ENCODE peak calls at places on chromosomes 1 and 21, in ten cellular contexts. P is MG63; W is kidney; A is OCI-LY7; K is adrenal gland; H is left ventricle myocardium inferior; R is stomach; J is IMR-90; B is tibial artery; G is CD4-positive, CD25-positive, alpha-beta regulatory T cell. T is an unnamed sample. For H3K9me3, the result is how much of the 10 kb centered on the place peaks cover.

GRCh38 chr21:35996217-35996616 is 64.1 kb downstream of the SETD4 start:
- DNase-seq in G (no peak), W (no peak), B (no peak), A (no peak), J (no peak), K (no peak), R (no peak), P (no peak), H (no peak), T (no peak)

GRCh38 chr1:218079820-218080219 is 205.3 kb upstream of the RRP15 start:
- DNase-seq in P (no peak), J (no peak), A (no peak), H (no peak), K (no peak), W (no peak), B (no peak), R (no peak), G (no peak), T (no peak)

GRCh38 chr1:182806015-182806678 is 16.6 kb downstream of the NPL start:
- DNase-seq in H (no peak), P (no peak), W (no peak), J (no peak), K (no peak), G (no peak), A (peak), R (no peak), B (no peak), T (no peak)

GRCh38 chr1:24351247-24351646 is 32.1 kb downstream of the GRHL3 start:
- DNase-seq in R (no peak), G (no peak), P (no peak), W (peak), J (no peak), A (no peak), H (no peak), B (no peak), K (no peak), T (no peak)

GRCh38 chr1:223378754-223379153 is 14.5 kb upstream of the CCDC185 start:
- DNase-seq in J (no peak), P (no peak), H (no peak), A (no peak), R (no peak), G (no peak), K (no peak), W (no peak), B (no peak), T (no peak)

GRCh38 chr21:27572681-27573080 is 605.8 kb upstream of the ADAMTS5 start:
- DNase-seq in W (no peak), K (no peak), H (no peak), B (no peak), A (no peak), G (no peak), R (no peak), P (no peak), J (peak), T (no peak)

GRCh38 chr1:68358439-68358838 is 91.3 kb downstream of the RPE65 start:
- DNase-seq in G (no peak), A (peak), P (no peak), K (no peak), H (no peak), W (no peak), R (no peak), J (peak), B (no peak), T (no peak)

GRCh38 chr21:41596241-41596925 is 88.4 kb upstream of the TMPRSS2 start:
- DNase-seq in W (no peak), A (no peak), J (no peak), R (peak), P (no peak), B (no peak), G (no peak), K (no peak), H (no peak), T (no peak)

GRCh38 chr21:44024895-44025353 is 12.8 kb downstream of the TRAPPC10 start:
- DNase-seq in P (no peak), W (no peak), R (no peak), J (peak), A (no peak), H (peak), K (no peak), B (peak), G (no peak), T (peak)

GRCh38 chr1:207831517-207832327 is 79.2 kb downstream of the CD34 start:
- DNase-seq in G (no peak), B (peak), K (no peak), A (no peak), H (no peak), R (no peak), P (no peak), J (peak), W (no peak), T (no peak)

GRCh38 chr1:117049857-117050256 is 10.3 kb upstream of the TTF2 start:
- DNase-seq in B (no peak), G (no peak), R (no peak), W (no peak), A (no peak), H (no peak), P (no peak), J (no peak), K (no peak), T (no peak)

GRCh38 chr1:52037402-52037814 is 3.8 kb upstream of the KTI12 start:
- DNase-seq in B (no peak), J (peak), K (no peak), G (no peak), R (no peak), P (no peak), H (no peak), W (no peak), A (no peak), T (no peak)

GRCh38 chr1:184656221-184656620 is 98.4 kb downstream of the EDEM3 start:
- DNase-seq in P (no peak), G (no peak), B (no peak), H (no peak), J (no peak), W (no peak), K (no peak), A (no peak), R (no peak), T (no peak)

GRCh38 chr21:37915941-37916794 is at the start of gene KCNJ6:
- DNase-seq in G (no peak), R (peak), J (peak), K (peak), P (peak), A (no peak), H (no peak), W (no peak), B (no peak), T (peak)

GRCh38 chr1:170145691-170146676 is at the start of gene NTMT2:
- DNase-seq in B (no peak), R (no peak), K (peak), A (no peak), G (no peak), H (peak), W (no peak), J (peak), P (no peak), T (peak)

GRCh38 chr1:246281639-246282038 is 225.4 kb downstream of the SMYD3 start:
- DNase-seq in A (no peak), P (no peak), B (no peak), W (no peak), R (no peak), H (no peak), K (no peak), J (no peak), G (no peak), T (no peak)

GRCh38 chr1:235486321-235486720 is 17.9 kb downstream of the B3GALNT2 start:
- DNase-seq in K (no peak), J (peak), B (no peak), G (no peak), R (no peak), W (no peak), A (no peak), H (no peak), P (no peak), T (no peak)

GRCh38 chr1:66943361-66943969 is 18.7 kb downstream of the MIER1 start:
- DNase-seq in P (peak), K (no peak), H (no peak), W (no peak), G (no peak), A (no peak), J (no peak), B (no peak), R (no peak), T (no peak)

GRCh38 chr1:19651141-19651737 is 7.1 kb downstream of the NBL1 start:
- DNase-seq in G (no peak), A (peak), K (peak), B (peak), J (peak), R (peak), W (peak), H (peak), P (peak), T (peak)

GRCh38 chr1:57218487-57219079 is 205.3 kb downstream of the DAB1 start:
- DNase-seq in B (no peak), R (no peak), J (peak), W (no peak), A (no peak), P (no peak), K (no peak), H (no peak), G (no peak), T (no peak)

GRCh38 chr1:38297852-38298251 is 251.3 kb upstream of the POU3F1 start:
- DNase-seq in K (no peak), G (no peak), J (no peak), W (no peak), A (no peak), P (no peak), H (no peak), R (no peak), B (no peak), T (no peak)

GRCh38 chr1:109198043-109198695 is 15.5 kb upstream of the SARS1 start:
- DNase-seq in P (peak), K (peak), A (no peak), J (peak), W (no peak), R (no peak), B (peak), G (no peak), H (no peak), T (no peak)

GRCh38 chr21:25343774-25344545 is 263.3 kb downstream of the MRPL39 start:
- DNase-seq in J (no peak), W (no peak), R (no peak), B (no peak), A (no peak), K (no peak), H (no peak), G (no peak), P (no peak), T (no peak)
- H3K9me3 ChIP-seq in J (under half), W (under half), R (under half), B (under half), A (under half), K (under half), H (under half), G (under half), P (under half), T (under half)

GRCh38 chr1:163766537-163766936 is 444.8 kb downstream of the NUF2 start:
- DNase-seq in A (no peak), P (no peak), W (no peak), R (no peak), H (no peak), G (no peak), B (no peak), K (no peak), J (no peak), T (no peak)
- H3K9me3 ChIP-seq in A (under half), P (under half), W (under half), R (under half), H (under half), G (under half), B (under half), K (under half), J (under half), T (under half)

GRCh38 chr1:185969524-185969991 is 235.4 kb downstream of the HMCN1 start:
- DNase-seq in J (peak), R (no peak), B (no peak), P (no peak), W (no peak), H (no peak), K (no peak), A (no peak), G (no peak), T (no peak)

GRCh38 chr1:185971688-185972087 is 237.5 kb downstream of the HMCN1 start:
- DNase-seq in G (no peak), A (no peak), H (no peak), W (no peak), B (no peak), R (no peak), J (peak), P (no peak), K (no peak), T (no peak)

GRCh38 chr1:185973645-185974044 is 239.5 kb downstream of the HMCN1 start:
- DNase-seq in J (peak), A (no peak), P (peak), W (no peak), K (no peak), R (no peak), H (no peak), G (no peak), B (no peak), T (no peak)

GRCh38 chr1:185974367-185974766 is 240.2 kb downstream of the HMCN1 start:
- DNase-seq in K (no peak), W (no peak), G (no peak), B (no peak), A (no peak), J (no peak), H (no peak), P (no peak), R (no peak), T (no peak)

DNA sequence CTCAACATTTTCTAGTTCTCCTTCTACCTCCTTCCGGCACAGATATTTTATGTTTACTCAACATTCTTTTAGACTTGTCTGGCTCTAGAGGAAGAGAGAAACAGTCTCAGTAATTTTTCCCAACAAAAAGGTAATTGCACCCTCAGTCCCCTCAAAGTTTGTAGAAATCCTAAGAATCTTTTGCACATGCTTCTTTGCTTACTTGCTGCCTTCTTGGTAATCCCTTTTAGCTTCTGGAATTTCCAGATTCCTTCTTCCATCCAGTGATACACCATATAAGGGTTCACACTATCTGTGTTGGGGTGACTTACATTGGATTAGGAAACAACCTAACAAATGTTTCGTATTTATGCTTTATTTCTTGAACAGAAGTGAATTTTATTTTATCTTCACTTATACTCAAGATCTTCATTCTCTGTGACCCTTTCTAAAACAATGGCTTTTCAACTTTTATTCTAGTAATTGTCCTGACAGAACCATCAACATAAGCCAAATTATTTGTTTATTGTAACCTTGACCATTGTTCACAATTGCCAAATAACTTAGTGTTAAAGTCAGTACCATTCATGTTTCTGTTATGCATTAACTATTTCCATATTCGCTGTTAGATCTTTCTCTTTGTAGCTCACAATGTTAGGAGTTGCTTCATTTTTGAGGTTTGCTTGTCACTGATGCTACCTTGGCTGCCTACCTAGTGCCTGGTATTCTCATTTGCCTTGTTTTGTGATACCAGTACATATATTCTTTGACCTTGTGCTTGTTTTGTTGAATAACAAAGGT is 238.1 kb downstream of the HMCN1 start:
- DNase-seq in B (no peak), G (no peak), H (no peak), W (no peak), R (no peak), P (no peak), K (no peak), A (no peak), J (peak), T (no peak)
- H3K9me3 ChIP-seq in B (under half), G (under half), H (under half), W (under half), R (under half), P (under half), K (under half), A (under half), J (under half), T (under half)

GRCh38 chr1:4796161-4796998 is 142.0 kb downstream of the AJAP1 start:
- DNase-seq in P (no peak), K (no peak), R (no peak), B (no peak), H (no peak), G (no peak), W (no peak), A (peak), J (no peak), T (no peak)
- H3K9me3 ChIP-seq in P (under half), K (under half), R (under half), B (under half), H (under half), G (under half), W (under half), A (under half), J (under half), T (under half)

DNA sequence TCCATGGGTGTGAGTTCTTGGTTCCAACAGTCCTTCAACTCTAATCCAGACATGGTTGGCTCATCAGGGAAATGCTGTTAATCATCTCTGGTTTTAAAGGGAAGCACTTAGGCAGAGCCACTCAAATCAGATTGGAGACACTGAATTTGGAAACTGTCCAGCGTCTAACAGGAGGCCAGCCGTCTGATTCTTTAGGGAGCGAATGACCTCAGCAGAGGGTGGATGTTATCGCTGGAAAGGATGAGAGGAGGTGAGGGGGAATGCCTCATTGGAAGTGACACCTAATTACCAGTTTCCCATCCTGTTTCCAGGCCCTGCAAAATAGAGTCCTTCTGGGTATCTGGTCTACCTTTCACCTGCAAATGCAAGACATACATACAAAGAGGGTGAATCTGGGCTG is 22.8 kb upstream of the LRRC38 start:
- DNase-seq in H (no peak), R (no peak), A (no peak), G (no peak), P (no peak), W (no peak), B (no peak), K (no peak), J (no peak), T (no peak)
- H3K9me3 ChIP-seq in H (under half), R (under half), A (under half), G (under half), P (under half), W (under half), B (under half), K (under half), J (under half), T (under half)

DNA sequence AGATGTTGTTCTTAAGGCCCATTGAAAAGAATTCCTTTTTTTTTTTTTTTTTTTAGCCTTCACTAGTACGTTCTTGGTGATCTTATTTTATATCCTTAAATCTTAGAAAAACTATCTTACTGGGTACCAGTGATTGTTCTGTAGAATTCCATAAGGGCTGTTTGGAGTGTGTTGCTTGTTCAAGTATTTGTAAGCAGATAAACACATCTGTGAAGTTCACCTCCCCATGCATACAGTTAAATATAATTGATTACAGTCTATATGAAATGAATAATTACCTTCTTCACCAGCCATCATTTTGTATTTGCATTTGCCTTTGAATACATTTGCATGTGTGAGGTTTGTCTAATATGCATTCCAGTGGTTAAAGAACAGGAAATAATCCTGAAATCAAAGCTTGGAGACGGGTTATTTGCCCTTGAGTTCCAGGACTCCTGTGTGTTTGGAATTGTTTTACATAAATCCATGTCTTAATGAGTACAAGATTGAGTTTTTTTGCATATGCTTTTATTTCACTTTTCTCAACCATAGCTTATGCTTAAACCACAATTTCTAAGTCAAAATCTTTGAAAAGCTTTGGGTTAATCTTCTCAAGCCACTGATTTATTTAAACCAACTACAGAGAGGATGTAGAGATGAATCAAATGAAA is 73.1 kb downstream of the VPS13D start:
- DNase-seq in P (no peak), G (no peak), J (peak), W (no peak), B (no peak), A (no peak), R (no peak), K (no peak), H (no peak), T (no peak)
- H3K9me3 ChIP-seq in P (under half), G (under half), J (under half), W (under half), B (under half), A (under half), R (under half), K (under half), H (under half), T (under half)

GRCh38 chr1:41397020-41397419 is 35.8 kb downstream of the FOXO6 start:
- DNase-seq in G (no peak), W (no peak), K (no peak), A (no peak), J (no peak), P (no peak), R (no peak), H (no peak), B (no peak), T (peak)
- H3K9me3 ChIP-seq in G (under half), W (under half), K (under half), A (under half), J (under half), P (under half), R (under half), H (under half), B (under half), T (under half)

T was measured in right cardiac atrium.